ENCODE peak calls at places on chromosomes 3 and 15, in four cellular contexts. H, Z, V and L are unnamed samples.

GRCh38 chr3:12454076-12454807 is 30.0 kb upstream of the TSEN2 start:
- DNase-seq in H (no peak), Z (no peak), V (no peak), L (no peak)

GRCh38 chr3:141686477-141687280 is 51.4 kb upstream of the RNF7 start:
- DNase-seq in Z (no peak), H (peak), V (peak), L (no peak)

GRCh38 chr15:70528270-70528706 is 235.1 kb downstream of the UACA start:
- DNase-seq in V (no peak), H (peak), Z (peak), L (peak)

GRCh38 chr15:74400915-74401757 is 32.6 kb downstream of the SEMA7A start:
- DNase-seq in V (no peak), Z (peak), H (no peak), L (no peak)

GRCh38 chr3:156826144-156826895 is at the start of gene LEKR1:
- DNase-seq in Z (peak), V (peak), H (peak), L (peak)

GRCh38 chr3:141796436-141797166 is 33.4 kb downstream of the GRK7 start:
- DNase-seq in V (peak), Z (peak), H (peak), L (peak)

GRCh38 chr15:96262097-96262496 is 68.4 kb upstream of the NR2F2 start:
- DNase-seq in Z (no peak), H (no peak), V (no peak), L (no peak)

GRCh38 chr3:44685128-44685800 is 27.2 kb upstream of the ZNF502 start:
- DNase-seq in Z (peak), H (peak), V (peak), L (no peak)

GRCh38 chr3:142115927-142116668 is 33.2 kb downstream of the TFDP2 start:
- DNase-seq in V (no peak), H (no peak), Z (no peak), L (no peak)

GRCh38 chr3:188310270-188310710 is 156.3 kb downstream of the LPP start:
- DNase-seq in Z (no peak), H (no peak), V (no peak), L (no peak)

GRCh38 chr15:69008056-69008455 is 6.4 kb upstream of the NOX5 start:
- DNase-seq in H (no peak), Z (no peak), V (no peak), L (no peak)

GRCh38 chr15:83999396-84000120 is 236.0 kb upstream of the GOLGA6L4 start:
- DNase-seq in H (no peak), V (no peak), Z (no peak), L (no peak)

GRCh38 chr15:52143862-52144261 is 31.3 kb upstream of the BCL2L10 start:
- DNase-seq in H (peak), Z (no peak), V (no peak), L (no peak)

GRCh38 chr3:70989174-70989573 is 594.4 kb downstream of the FOXP1 start:
- DNase-seq in V (no peak), Z (no peak), H (peak), L (no peak)

GRCh38 chr3:36932979-36933378 is 11.9 kb downstream of the TRANK1 start:
- DNase-seq in H (peak), Z (no peak), V (no peak), L (no peak)

GRCh38 chr3:167978071-167978470 is 117.7 kb downstream of the GOLIM4 start:
- DNase-seq in V (peak), H (peak), Z (no peak), L (no peak)

GRCh38 chr15:63157891-63158431 is 684 bp upstream of the RPS27L start:
- DNase-seq in V (peak), Z (peak), H (peak), L (peak)

GRCh38 chr3:122898298-122898697 is 103.4 kb downstream of the SLC49A4 start:
- DNase-seq in H (peak), V (no peak), Z (no peak), L (no peak)

GRCh38 chr3:182136008-182136910 is 424.5 kb downstream of the SOX2 start:
- DNase-seq in Z (no peak), H (no peak), V (no peak), L (no peak)

GRCh38 chr3:46892285-46893145 is 15.0 kb downstream of the PTH1R start:
- DNase-seq in H (peak), V (peak), Z (no peak), L (peak)

GRCh38 chr15:29942144-29942543 is 119.9 kb upstream of the TJP1 start:
- DNase-seq in Z (no peak), H (peak), V (peak), L (no peak)

GRCh38 chr3:168026764-168027163 is 69.0 kb downstream of the GOLIM4 start:
- DNase-seq in H (no peak), Z (no peak), V (no peak), L (no peak)

GRCh38 chr3:87478716-87479115 is 202.3 kb upstream of the POU1F1 start:
- DNase-seq in H (no peak), V (no peak), Z (no peak), L (no peak)

GRCh38 chr15:87816016-87816415 is 440.5 kb downstream of the NTRK3 start:
- DNase-seq in H (peak), V (no peak), Z (no peak), L (no peak)

GRCh38 chr15:39948817-39949216 is 14.9 kb downstream of the EIF2AK4 start:
- DNase-seq in V (no peak), H (no peak), Z (no peak), L (no peak)

GRCh38 chr3:129777806-129778205 is 115.7 kb downstream of the TMCC1 start:
- DNase-seq in V (peak), Z (no peak), H (no peak), L (no peak)

GRCh38 chr15:34708422-34708821 is 46.4 kb downstream of the GJD2 start:
- DNase-seq in Z (no peak), H (peak), V (peak), L (no peak)

GRCh38 chr3:127833281-127834032 is 11.1 kb upstream of the MGLL start:
- DNase-seq in Z (no peak), V (no peak), H (no peak), L (no peak)

GRCh38 chr3:124780767-124781485 is 50.7 kb downstream of the UMPS start:
- DNase-seq in Z (no peak), H (peak), V (peak), L (no peak)

GRCh38 chr15:81074773-81075172 is 59.3 kb upstream of the CFAP161 start:
- DNase-seq in V (no peak), Z (no peak), H (no peak), L (no peak)

GRCh38 chr15:88791637-88792036 is 11.6 kb upstream of the ACAN start:
- DNase-seq in V (no peak), Z (no peak), H (no peak), L (no peak)

GRCh38 chr3:126959921-126960603 is 22.9 kb upstream of the PLXNA1 start:
- DNase-seq in H (peak), Z (no peak), V (peak), L (no peak)